ENCODE peak calls at places on chromosomes 1 and 21, in five cellular contexts. W is sigmoid colon, P is lower lobe of right lung, J is neural progenitor cell, X is heart right ventricle. T is an unnamed sample. For H3K27me3, the result is how much of the 10 kb centered on the place peaks cover.

GRCh38 chr1:92315766-92316413 is 17.0 kb downstream of the RPAP2 start:
- DNase-seq in W (no peak), P (no peak), J (no peak), X (no peak), T (no peak)

GRCh38 chr1:49351744-49352143 is 575.1 kb upstream of the BEND5 start:
- DNase-seq in W (no peak), P (no peak), J (no peak), X (no peak), T (no peak)

GRCh38 chr1:186834405-186834958 is 5.7 kb downstream of the PLA2G4A start:
- DNase-seq in W (no peak), P (no peak), J (no peak), X (no peak), T (no peak)

GRCh38 chr21:29441651-29442050 is 142.9 kb downstream of the BACH1 start:
- DNase-seq in W (no peak), P (no peak), J (no peak), X (no peak), T (no peak)

GRCh38 chr1:217435159-217435558 is 195.7 kb downstream of the GPATCH2 start:
- DNase-seq in W (no peak), P (no peak), J (peak), X (no peak), T (no peak)

GRCh38 chr21:35219291-35219690 is 170.2 kb upstream of the RUNX1 start:
- DNase-seq in W (no peak), P (no peak), J (no peak), X (no peak), T (no peak)

GRCh38 chr1:111851552-111851951 is 95.9 kb downstream of the DDX20 start:
- DNase-seq in W (no peak), P (no peak), J (peak), X (no peak), T (no peak)

GRCh38 chr1:245693116-245693515 is 538.3 kb downstream of the KIF26B start:
- DNase-seq in W (no peak), P (no peak), J (no peak), X (no peak), T (no peak)

GRCh38 chr1:173476664-173477285 is 360 bp upstream of the PRDX6 start:
- DNase-seq in W (peak), P (peak), J (peak), X (peak), T (peak)

GRCh38 chr1:34685225-34685624 is 69.6 kb upstream of the GJB5 start:
- DNase-seq in W (no peak), P (no peak), J (no peak), X (no peak), T (no peak)

GRCh38 chr1:111988743-111989453 is 570 bp downstream of the KCND3 start:
- DNase-seq in W (no peak), P (peak), J (peak), X (no peak), T (no peak)

GRCh38 chr1:36831171-36831810 is 203.0 kb downstream of the GRIK3 start:
- DNase-seq in W (no peak), P (no peak), J (no peak), X (no peak), T (no peak)

GRCh38 chr1:156851779-156852413 is 7.0 kb downstream of the INSRR start:
- DNase-seq in W (no peak), P (no peak), J (no peak), X (peak), T (no peak)

GRCh38 chr1:238999944-239000343 is 386.4 kb upstream of the CHRM3 start:
- DNase-seq in W (no peak), P (no peak), J (no peak), X (no peak), T (no peak)

GRCh38 chr1:26020390-26020789 is 1.2 kb upstream of the EXTL1 start:
- DNase-seq in W (no peak), P (no peak), J (no peak), X (peak), T (no peak)

GRCh38 chr21:25324666-25325065 is 282.6 kb downstream of the MRPL39 start:
- DNase-seq in W (no peak), P (no peak), J (no peak), X (no peak), T (no peak)

GRCh38 chr1:221708076-221708571 is 33.8 kb downstream of the DUSP10 start:
- DNase-seq in W (no peak), P (no peak), J (no peak), X (no peak), T (peak)

GRCh38 chr21:38849776-38850175 is 44.0 kb downstream of the ETS2 start:
- DNase-seq in W (no peak), P (no peak), J (no peak), X (no peak), T (no peak)

GRCh38 chr1:209815931-209816338 is 10.0 kb upstream of the IRF6 start:
- DNase-seq in W (no peak), P (peak), J (no peak), X (no peak), T (no peak)

GRCh38 chr1:64933296-64934070 is 32.9 kb downstream of the JAK1 start:
- DNase-seq in W (peak), P (no peak), J (no peak), X (peak), T (no peak)

GRCh38 chr1:40919475-40920011 is 57.4 kb upstream of the CITED4 start:
- DNase-seq in W (no peak), P (no peak), J (no peak), X (no peak), T (no peak)

GRCh38 chr1:38929476-38929875 is 12.2 kb downstream of the RHBDL2 start:
- DNase-seq in W (no peak), P (no peak), J (peak), X (no peak), T (no peak)

GRCh38 chr1:61392417-61393242 is 310.3 kb downstream of the NFIA start:
- DNase-seq in W (no peak), P (no peak), J (peak), X (no peak), T (no peak)

GRCh38 chr1:61207416-61207815 is 125.1 kb downstream of the NFIA start:
- DNase-seq in W (no peak), P (no peak), J (no peak), X (no peak), T (no peak)

GRCh38 chr1:178862416-178862815 is 8.5 kb downstream of the ANGPTL1 start:
- DNase-seq in W (no peak), P (no peak), J (no peak), X (no peak), T (no peak)
- H3K4me3 ChIP-seq in W (no peak), P (no peak), J (no peak), X (no peak), T (no peak)

DNA sequence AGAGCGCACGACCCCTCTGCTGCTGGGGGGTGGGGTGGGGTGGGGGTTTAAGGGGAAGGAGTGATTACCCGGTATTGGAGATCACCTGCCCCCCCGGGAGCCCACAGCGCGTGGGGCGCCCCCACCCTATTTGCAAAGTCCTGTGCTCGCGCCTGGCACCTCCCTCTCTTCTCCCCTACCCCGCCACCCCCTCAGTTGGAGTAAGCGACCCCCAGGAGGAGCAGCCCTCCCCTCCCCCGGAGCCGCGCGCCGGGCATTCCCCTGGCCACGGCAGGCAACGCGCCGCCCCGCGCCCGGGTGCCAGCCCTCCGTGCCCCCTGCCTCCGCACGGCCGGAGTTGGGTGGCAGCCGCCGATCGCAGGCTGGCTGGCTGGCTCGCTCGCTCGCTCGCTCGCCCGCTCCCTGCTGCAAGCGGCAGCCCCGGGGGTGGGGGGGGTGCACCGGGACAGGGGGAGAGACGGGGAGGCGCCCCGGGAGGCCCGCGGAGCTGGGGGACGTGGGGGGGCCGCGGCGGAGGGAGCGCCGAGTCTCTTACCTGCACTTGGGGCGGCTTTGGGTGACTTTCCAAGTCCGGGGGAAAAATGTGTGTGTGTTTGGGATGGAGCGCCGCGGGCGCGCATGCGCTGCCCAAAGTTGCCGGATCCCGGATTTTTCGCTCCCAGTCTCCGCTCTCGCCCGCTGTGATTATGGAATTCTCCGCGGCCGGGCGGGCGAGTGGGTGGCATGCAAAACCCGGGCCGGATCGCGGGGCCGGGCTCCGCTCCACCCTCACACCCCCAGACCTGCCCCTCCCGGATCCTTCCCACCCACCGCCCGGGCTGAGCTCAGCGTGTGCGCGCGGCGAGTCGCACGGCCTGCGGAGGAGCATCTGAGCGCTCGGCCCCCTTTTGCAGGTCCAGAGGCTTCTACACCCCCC is at the start of gene CASZ1:
- DNase-seq in W (peak), P (peak), J (peak), X (peak), T (no peak)
- TF ChIP-seq CTCF in W (no peak), P (no peak), J (no peak), X (no peak), T (no peak)

DNA sequence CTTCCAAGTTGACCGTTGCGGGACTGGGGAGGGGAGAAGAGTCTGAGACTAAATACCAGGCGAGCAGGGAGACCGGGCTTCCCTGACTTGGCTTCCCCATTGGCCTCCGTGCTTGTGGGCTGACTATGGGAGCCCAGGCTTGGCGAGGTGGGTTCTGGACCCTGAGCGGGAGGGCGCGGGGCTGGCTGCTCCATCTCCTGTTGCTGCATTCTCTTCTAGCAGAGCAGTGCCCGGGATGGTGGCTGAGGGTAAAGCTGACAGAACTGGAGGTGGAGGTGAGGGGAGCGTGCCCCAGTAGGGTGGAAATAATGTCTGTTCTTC is 689 bp downstream of the LGR6 start:
- DNase-seq in W (no peak), P (peak), J (no peak), X (no peak), T (no peak)
- H3K27me3 ChIP-seq in W (under half), P (under half), J (under half), X (under half), T (under half)

GRCh38 chr1:12487520-12487919 is 130.5 kb downstream of the DHRS3 start:
- DNase-seq in W (no peak), P (no peak), J (no peak), X (no peak), T (no peak)
- H3K4me3 ChIP-seq in W (no peak), P (no peak), J (no peak), X (no peak), T (no peak)